ENCODE peak calls at places on chromosome 15, in eight cellular contexts. C, Z, A, J, T, P, E and L are unnamed samples.
A peak's percentile ranks its signal among the peaks of the same experiment; 100 is the strongest.

GRCh38 chr15:85479071-85479647 is 98.8 kb downstream of the AKAP13 start:
- DNase-seq in T (no peak), J (no peak), C (no peak), Z (peak; percentile 43), P (no peak), A (no peak), E (no peak), L (no peak)

GRCh38 chr15:72284781-72285180 is 12.4 kb upstream of the PARP6 start:
- DNase-seq in C (no peak), J (no peak), E (no peak), P (no peak), Z (no peak), A (no peak), T (no peak), L (no peak)

GRCh38 chr15:38130739-38131498 is 121.7 kb upstream of the SPRED1 start:
- DNase-seq in E (no peak), C (peak; percentile 95), T (peak; percentile 65), J (no peak), P (no peak), A (peak; percentile 99), Z (peak; percentile 99), L (no peak)

GRCh38 chr15:62110000-62110851 is 43.4 kb downstream of the C2CD4A start:
- DNase-seq in J (no peak), E (no peak), C (no peak), T (no peak), A (peak; percentile 36), P (no peak), Z (no peak), L (no peak)

GRCh38 chr15:69749274-69749673 is 296.7 kb downstream of the RPLP1 start:
- DNase-seq in C (no peak), T (no peak), E (no peak), J (no peak), A (no peak), P (no peak), Z (no peak), L (no peak)

GRCh38 chr15:48566669-48567068 is 78.8 kb downstream of the FBN1 start:
- DNase-seq in E (no peak), C (peak; percentile 64), J (no peak), A (peak; percentile 62), P (no peak), T (no peak), Z (peak; percentile 56), L (no peak)

GRCh38 chr15:29369261-29369660 is 99.6 kb upstream of the NSMCE3 start:
- DNase-seq in A (no peak), Z (no peak), E (no peak), C (no peak), J (no peak), P (no peak), T (no peak), L (no peak)

GRCh38 chr15:72173864-72174550 is 23.6 kb downstream of the GRAMD2A start:
- DNase-seq in E (no peak), Z (no peak), C (no peak), A (no peak), J (no peak), P (no peak), T (no peak), L (no peak)

GRCh38 chr15:70213779-70214178 is 116.1 kb upstream of the TLE3 start:
- DNase-seq in E (no peak), J (no peak), Z (no peak), T (no peak), A (no peak), P (no peak), C (no peak), L (no peak)

GRCh38 chr15:48695088-48695834 is 49.8 kb upstream of the FBN1 start:
- DNase-seq in T (no peak), P (no peak), J (no peak), A (peak; percentile 42), Z (peak; percentile 76), E (no peak), C (peak; percentile 95), L (no peak)

GRCh38 chr15:29093065-29093435 is 176.6 kb downstream of the NSMCE3 start:
- DNase-seq in T (no peak), A (no peak), E (no peak), C (no peak), Z (no peak), J (no peak), P (no peak), L (no peak)

GRCh38 chr15:39580630-39581500 is at the start of gene THBS1:
- DNase-seq in Z (peak; percentile 90), C (peak; percentile 50), E (peak; percentile 57), T (no peak), A (peak; percentile 83), P (no peak), J (peak; percentile 26), L (peak; percentile 26)

GRCh38 chr15:70495988-70496387 is 267.4 kb downstream of the UACA start:
- DNase-seq in J (no peak), P (no peak), E (no peak), T (no peak), A (no peak), Z (no peak), C (no peak), L (no peak)

GRCh38 chr15:57943766-57944165 is 121.7 kb downstream of the ALDH1A2 start:
- DNase-seq in A (no peak), Z (no peak), J (no peak), C (no peak), P (no peak), T (no peak), E (no peak), L (no peak)

GRCh38 chr15:65326109-65326508 is 21.6 kb downstream of the RNU5B-1 start:
- DNase-seq in C (no peak), P (no peak), A (no peak), J (no peak), T (peak; percentile 46), Z (no peak), E (no peak), L (no peak)

GRCh38 chr15:66841953-66842681 is 140.1 kb downstream of the SMAD6 start:
- DNase-seq in T (no peak), E (peak; percentile 32), Z (peak; percentile 63), J (no peak), C (peak; percentile 60), A (peak; percentile 75), P (no peak), L (no peak)

GRCh38 chr15:65902373-65902772 is 33.1 kb downstream of the RAB11A start:
- DNase-seq in Z (no peak), J (no peak), T (no peak), P (no peak), E (no peak), C (no peak), A (no peak), L (no peak)

GRCh38 chr15:64191971-64192830 is 29.4 kb upstream of the PPIB start:
- DNase-seq in Z (no peak), P (no peak), C (no peak), T (no peak), E (no peak), A (no peak), J (no peak), L (no peak)

GRCh38 chr15:52018244-52018643 is 775 bp upstream of the MAPK6 start:
- DNase-seq in E (no peak), T (no peak), A (no peak), P (no peak), J (no peak), C (no peak), Z (no peak), L (no peak)

GRCh38 chr15:57213783-57214366 is 162.4 kb upstream of the CGNL1 start:
- DNase-seq in A (peak; percentile 43), T (peak; percentile 49), Z (no peak), C (no peak), P (no peak), E (no peak), J (no peak), L (no peak)